ENCODE peak calls at places on chromosomes 7 and 10, in nine cellular contexts. Y, G, U, M, P, L, C, O and W are unnamed samples.

GRCh38 chr7:100887186-100887954 is 2.1 kb downstream of the UFSP1 start:
- DNase-seq in Y (no peak), G (no peak), U (no peak), M (no peak), P (peak), L (no peak), C (no peak), O (no peak), W (no peak)

GRCh38 chr7:117946201-117946633 is 73.0 kb upstream of the CTTNBP2 start:
- DNase-seq in Y (no peak), G (peak), U (no peak), M (no peak), P (no peak), L (no peak), C (no peak), O (no peak), W (no peak)

GRCh38 chr10:50917486-50917885 is 32.1 kb upstream of the A1CF start:
- DNase-seq in Y (no peak), G (peak), U (no peak), M (no peak), P (no peak), L (no peak), C (no peak), O (no peak), W (no peak)

GRCh38 chr10:12264204-12264908 is 68.4 kb downstream of the CDC123 start:
- DNase-seq in Y (peak), G (peak), U (peak), M (peak), P (peak), L (peak), C (peak), O (peak), W (peak)

GRCh38 chr7:153847828-153848227 is 204.4 kb upstream of the DPP6 start:
- DNase-seq in Y (no peak), G (no peak), U (no peak), M (no peak), P (no peak), L (no peak), C (no peak), O (no peak), W (no peak)

GRCh38 chr7:101630591-101630990 is 1.5 kb upstream of the MYL10 start:
- DNase-seq in Y (no peak), G (peak), U (no peak), M (no peak), P (no peak), L (no peak), C (no peak), O (no peak), W (peak)

GRCh38 chr7:115868369-115868768 is 162.2 kb downstream of the TFEC start:
- DNase-seq in Y (no peak), G (no peak), U (no peak), M (no peak), P (no peak), L (no peak), C (no peak), O (no peak), W (no peak)

GRCh38 chr7:55065079-55065478 is 46.3 kb downstream of the EGFR start:
- DNase-seq in Y (no peak), G (peak), U (no peak), M (peak), P (no peak), L (no peak), C (peak), O (no peak), W (no peak)

GRCh38 chr10:17220652-17221100 is 7.4 kb upstream of the VIM start:
- DNase-seq in Y (no peak), G (no peak), U (no peak), M (no peak), P (no peak), L (no peak), C (no peak), O (no peak), W (no peak)

GRCh38 chr10:25176421-25176968 is 1.7 kb downstream of the GPR158 start:
- DNase-seq in Y (peak), G (no peak), U (peak), M (no peak), P (no peak), L (peak), C (no peak), O (no peak), W (peak)

GRCh38 chr7:112101083-112101846 is 104.9 kb downstream of the DOCK4 start:
- DNase-seq in Y (no peak), G (no peak), U (no peak), M (no peak), P (no peak), L (no peak), C (no peak), O (no peak), W (no peak)

GRCh38 chr7:112013262-112013661 is 192.9 kb downstream of the DOCK4 start:
- DNase-seq in Y (no peak), G (no peak), U (no peak), M (no peak), P (no peak), L (no peak), C (no peak), O (no peak), W (no peak)

GRCh38 chr10:16314259-16314658 is 122.6 kb upstream of the PTER start:
- DNase-seq in Y (no peak), G (no peak), U (no peak), M (no peak), P (no peak), L (no peak), C (no peak), O (no peak), W (no peak)

GRCh38 chr10:133391761-133392518 is 2.0 kb upstream of the MTG1 start:
- DNase-seq in Y (no peak), G (no peak), U (no peak), M (no peak), P (peak), L (no peak), C (no peak), O (no peak), W (no peak)

GRCh38 chr7:105016083-105017075 is 2.4 kb downstream of the KMT2E start:
- DNase-seq in Y (no peak), G (no peak), U (no peak), M (no peak), P (no peak), L (no peak), C (no peak), O (no peak), W (no peak)

GRCh38 chr10:79105164-79105739 is 36.5 kb downstream of the ZMIZ1 start:
- DNase-seq in Y (no peak), G (no peak), U (no peak), M (no peak), P (no peak), L (no peak), C (no peak), O (no peak), W (no peak)

GRCh38 chr7:21960922-21961321 is 15.2 kb upstream of the CDCA7L start:
- DNase-seq in Y (no peak), G (peak), U (no peak), M (no peak), P (no peak), L (no peak), C (peak), O (no peak), W (no peak)

GRCh38 chr10:53597835-53598251 is 825.3 kb upstream of the MBL2 start:
- DNase-seq in Y (no peak), G (no peak), U (no peak), M (no peak), P (no peak), L (no peak), C (no peak), O (no peak), W (no peak)

GRCh38 chr7:92582948-92583347 is 7.2 kb downstream of the FAM133B start:
- DNase-seq in Y (no peak), G (no peak), U (no peak), M (no peak), P (no peak), L (no peak), C (no peak), O (no peak), W (no peak)

GRCh38 chr10:67764012-67764822 is 68.2 kb upstream of the CTNNA3 start:
- DNase-seq in Y (peak), G (peak), U (peak), M (peak), P (peak), L (peak), C (peak), O (peak), W (peak)

GRCh38 chr10:111297351-111297848 is 220.6 kb downstream of the ADRA2A start:
- DNase-seq in Y (no peak), G (no peak), U (no peak), M (no peak), P (no peak), L (no peak), C (no peak), O (no peak), W (no peak)

GRCh38 chr7:4694653-4695335 is 12.7 kb downstream of the FOXK1 start:
- DNase-seq in Y (no peak), G (no peak), U (no peak), M (peak), P (no peak), L (no peak), C (peak), O (peak), W (no peak)

GRCh38 chr7:157047148-157047547 is 36.7 kb upstream of the MNX1 start:
- DNase-seq in Y (no peak), G (no peak), U (no peak), M (no peak), P (no peak), L (no peak), C (no peak), O (no peak), W (no peak)

GRCh38 chr10:635088-635861 is 54.2 kb downstream of the DIP2C start:
- DNase-seq in Y (no peak), G (no peak), U (no peak), M (peak), P (no peak), L (no peak), C (no peak), O (no peak), W (no peak)
- TF ChIP-seq CTCF in Y (no peak), G (no peak), U (no peak), M (no peak), P (no peak), L (no peak), C (no peak), O (no peak), W (no peak)

GRCh38 chr7:65609131-65609530 is 235.5 kb downstream of the ZNF92 start:
- DNase-seq in Y (no peak), G (no peak), U (no peak), M (no peak), P (no peak), L (no peak), C (no peak), O (no peak), W (no peak)
- TF ChIP-seq CTCF in Y (no peak), G (no peak), U (no peak), M (no peak), P (no peak), L (no peak), C (no peak), O (no peak), W (no peak)

GRCh38 chr10:112546474-112546873 is 99.5 kb downstream of the VTI1A start:
- DNase-seq in Y (no peak), G (no peak), U (no peak), M (no peak), P (peak), L (no peak), C (no peak), O (no peak), W (no peak)
- TF ChIP-seq CTCF in Y (no peak), G (no peak), U (no peak), M (no peak), P (no peak), L (no peak), C (no peak), O (no peak), W (no peak)

GRCh38 chr7:19268737-19269136 is 123.5 kb upstream of the FERD3L start:
- DNase-seq in Y (no peak), G (no peak), U (no peak), M (no peak), P (no peak), L (no peak), C (no peak), O (no peak), W (no peak)

DNA sequence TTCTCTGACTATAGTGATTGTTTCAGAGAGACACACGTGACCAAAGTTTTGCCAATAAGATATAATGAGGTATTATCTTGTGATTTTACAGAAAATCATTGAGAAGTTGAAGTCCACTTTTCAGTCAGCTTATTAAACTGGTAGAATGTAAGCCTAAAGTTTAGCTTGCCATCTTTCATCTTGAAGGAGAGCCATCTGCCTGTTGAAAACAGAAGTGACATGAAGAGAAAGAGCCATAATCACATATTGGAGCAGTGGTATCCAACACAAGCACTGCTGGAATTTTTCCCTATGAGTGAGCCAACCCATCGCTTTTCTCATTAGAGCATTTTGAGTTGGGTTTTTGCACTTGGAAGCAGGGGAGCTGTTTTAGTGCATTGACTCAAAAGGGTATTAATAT is 117.6 kb upstream of the FERD3L start:
- DNase-seq in Y (no peak), G (no peak), U (no peak), M (no peak), P (no peak), L (no peak), C (no peak), O (no peak), W (no peak)
- TF ChIP-seq CTCF in Y (no peak), G (no peak), U (no peak), M (no peak), P (no peak), L (no peak), C (no peak), O (no peak), W (no peak)

DNA sequence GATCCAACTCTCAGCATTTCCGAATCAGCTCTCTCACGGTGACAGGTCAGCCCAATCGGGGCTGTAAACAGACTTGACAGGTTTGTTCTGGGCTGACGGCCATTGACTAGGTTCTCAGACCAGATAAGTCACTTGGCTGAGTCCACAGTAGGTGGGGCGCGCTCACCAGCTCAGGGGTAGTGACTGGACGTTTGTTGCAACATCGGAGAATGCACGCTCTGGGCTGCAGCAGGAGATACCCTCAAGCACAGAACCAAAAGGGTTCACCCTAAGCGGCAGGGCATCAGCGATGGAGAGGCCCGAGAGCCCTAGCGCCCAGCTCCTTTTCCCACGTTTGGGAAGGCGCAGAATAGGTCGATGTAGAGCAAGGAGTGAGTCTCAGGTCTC is 1.8 kb downstream of the KLLN start:
- DNase-seq in Y (no peak), G (peak), U (no peak), M (peak), P (peak), L (peak), C (peak), O (peak), W (peak)
- TF ChIP-seq CTCF in Y (no peak), G (peak), U (no peak), M (peak), P (peak), L (peak), C (peak), O (no peak), W (no peak)

GRCh38 chr7:32915041-32915536 is 23.5 kb upstream of the KBTBD2 start:
- DNase-seq in Y (no peak), G (no peak), U (no peak), M (no peak), P (no peak), L (no peak), C (no peak), O (no peak), W (no peak)

GRCh38 chr7:32914186-32914585 is 22.6 kb upstream of the KBTBD2 start:
- DNase-seq in Y (no peak), G (no peak), U (no peak), M (no peak), P (no peak), L (no peak), C (no peak), O (no peak), W (no peak)

GRCh38 chr7:32916006-32916405 is 24.4 kb upstream of the KBTBD2 start:
- DNase-seq in Y (peak), G (no peak), U (no peak), M (no peak), P (no peak), L (no peak), C (no peak), O (no peak), W (no peak)

GRCh38 chr7:32905175-32905662 is 13.7 kb upstream of the KBTBD2 start:
- DNase-seq in Y (no peak), G (peak), U (peak), M (peak), P (no peak), L (peak), C (peak), O (peak), W (peak)

DNA sequence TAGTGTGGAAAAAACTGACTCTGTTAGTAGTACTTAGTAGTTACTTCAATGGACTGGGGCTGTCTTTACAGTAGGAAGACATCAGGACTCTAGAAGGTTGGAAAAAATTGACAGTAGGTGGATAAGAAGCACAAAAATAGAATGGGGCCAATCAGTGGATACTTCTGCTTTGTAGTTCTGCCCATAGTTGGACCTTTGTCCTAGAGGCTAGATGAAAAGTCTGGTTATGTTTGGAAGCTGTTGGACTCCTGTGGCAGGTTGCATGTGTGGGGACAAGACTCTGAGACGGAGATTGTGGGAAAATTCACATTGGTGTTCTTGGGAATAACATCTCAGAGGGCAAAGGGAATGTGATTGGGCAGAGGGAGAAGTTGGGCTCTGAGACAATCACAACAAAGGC is 18.6 kb upstream of the KBTBD2 start:
- DNase-seq in Y (no peak), G (no peak), U (no peak), M (no peak), P (no peak), L (no peak), C (no peak), O (no peak), W (no peak)
- TF ChIP-seq CTCF in Y (no peak), G (no peak), U (no peak), M (no peak), P (no peak), L (no peak), C (no peak), O (no peak), W (no peak)